ENCODE peak calls at places on chromosomes 13 and 19, in nine cellular contexts. X is transverse colon, C is uterus, Z is heart left ventricle, B is H54, N is lower leg skin, Y is stomach, A is upper lobe of left lung, Q is esophagus muscularis mucosa. U is an unnamed sample.

GRCh38 chr19:15722956-15723355 is 4.9 kb upstream of the OR10H2 start:
- DNase-seq in A (no peak), N (no peak), X (no peak), C (no peak), B (no peak), Z (no peak), Y (no peak), Q (peak), U (no peak)

GRCh38 chr19:1764293-1764683 is 11.0 kb downstream of the ONECUT3 start:
- DNase-seq in Z (no peak), X (no peak), A (no peak), B (no peak), N (no peak), Q (no peak), C (no peak), Y (no peak), U (no peak)

GRCh38 chr13:33153421-33154381 is 131.9 kb downstream of the STARD13 start:
- DNase-seq in Z (peak), C (peak), B (no peak), Y (no peak), X (peak), A (no peak), Q (no peak), N (peak), U (peak)

GRCh38 chr13:94178625-94179244 is 300.7 kb downstream of the DCT start:
- DNase-seq in X (no peak), Q (no peak), Y (no peak), Z (no peak), N (no peak), A (no peak), C (no peak), B (no peak), U (no peak)

GRCh38 chr19:33681081-33681680 is 59.4 kb downstream of the CHST8 start:
- DNase-seq in N (peak), X (no peak), Z (peak), A (no peak), B (no peak), C (no peak), Q (no peak), Y (no peak), U (no peak)

GRCh38 chr13:77988355-77988754 is 69.7 kb upstream of the EDNRB start:
- DNase-seq in Y (no peak), C (no peak), N (no peak), X (no peak), Z (no peak), B (no peak), A (no peak), Q (no peak), U (no peak)

GRCh38 chr19:43518051-43518450 is 8.9 kb downstream of the ETHE1 start:
- DNase-seq in Q (no peak), B (no peak), Z (no peak), X (no peak), Y (no peak), N (no peak), C (no peak), A (no peak), U (no peak)

GRCh38 chr19:7953576-7953975 is 10.1 kb upstream of the TIMM44 start:
- DNase-seq in N (no peak), C (no peak), A (no peak), X (no peak), Y (no peak), Z (no peak), Q (no peak), B (no peak), U (no peak)

GRCh38 chr19:55519461-55520311 is 17.2 kb downstream of the SBK2 start:
- DNase-seq in Q (no peak), C (no peak), Y (no peak), N (no peak), X (no peak), B (peak), A (no peak), Z (no peak), U (no peak)

GRCh38 chr13:41458187-41458938 is 1.0 kb downstream of the RGCC start:
- DNase-seq in Z (peak), X (peak), C (no peak), A (peak), Y (peak), Q (no peak), B (no peak), N (no peak), U (no peak)

GRCh38 chr13:51785592-51786424 is 18.2 kb downstream of the DHRS12 start:
- DNase-seq in X (no peak), Y (peak), Z (no peak), B (no peak), Q (no peak), A (peak), N (no peak), C (peak), U (no peak)

GRCh38 chr19:17305211-17305516 is 508 bp upstream of the MRPL34 start:
- DNase-seq in Z (no peak), A (no peak), Y (no peak), X (no peak), N (no peak), B (no peak), Q (no peak), C (no peak), U (no peak)

GRCh38 chr19:17303940-17304267 is 679 bp upstream of the ABHD8 start:
- DNase-seq in A (peak), Q (no peak), X (no peak), B (no peak), Y (no peak), Z (no peak), C (peak), N (no peak), U (no peak)

GRCh38 chr19:17304386-17305047 is 1.2 kb upstream of the MRPL34 start:
- DNase-seq in A (peak), B (no peak), X (no peak), N (no peak), Y (no peak), Q (no peak), Z (no peak), C (peak), U (no peak)

GRCh38 chr19:17306285-17306714 is 628 bp downstream of the MRPL34 start:
- DNase-seq in N (no peak), B (no peak), X (no peak), Z (no peak), C (no peak), A (no peak), Y (no peak), Q (no peak), U (no peak)

DNA sequence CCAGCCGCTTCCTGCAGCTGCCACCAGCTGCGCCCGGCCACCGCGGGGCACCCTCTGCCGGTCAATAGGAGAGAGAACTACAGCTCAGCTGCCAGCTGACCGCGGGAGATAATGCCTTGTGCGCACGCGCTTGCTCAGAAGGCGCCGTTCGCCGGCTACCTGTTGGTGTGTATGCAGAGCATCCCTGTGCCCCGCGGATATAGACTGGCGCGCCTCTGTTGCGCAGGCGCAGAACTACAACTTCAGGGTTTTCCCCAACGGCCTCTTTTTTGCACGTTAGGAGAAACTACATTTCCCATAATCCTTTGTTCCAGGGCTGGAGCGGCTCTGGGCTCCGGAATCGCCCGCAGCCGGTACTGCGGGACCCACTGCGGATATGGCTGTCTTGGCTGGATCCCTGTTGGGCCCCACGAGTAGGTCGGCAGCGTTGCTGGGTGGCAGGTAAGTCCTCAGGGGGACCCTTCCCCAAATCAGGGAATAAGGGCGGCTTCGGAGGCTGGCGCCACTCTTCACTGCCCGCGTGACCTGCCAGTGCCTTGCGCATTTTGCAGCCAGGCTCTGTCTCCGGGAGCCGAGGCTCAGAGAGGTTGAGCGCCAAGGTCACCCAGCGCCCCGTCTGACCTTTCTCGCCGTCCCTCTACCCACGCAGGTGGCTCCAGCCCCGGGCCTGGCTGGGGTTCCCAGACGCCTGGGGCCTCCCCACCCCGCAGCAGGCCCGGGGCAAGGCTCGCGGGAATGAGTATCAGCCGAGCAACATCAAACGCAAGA is at the start of gene MRPL34:
- DNase-seq in Y (peak), N (peak), C (peak), B (peak), X (peak), Q (peak), Z (peak), A (peak), U (peak)
- TF ChIP-seq POLR2A in Y (no peak), N (no peak), C (peak), B (peak), X (peak), Q (no peak), Z (no peak), A (peak), U (peak)

GRCh38 chr19:47430041-47430802 is 10.9 kb upstream of the MEIS3 start:
- DNase-seq in N (no peak), A (peak), X (peak), Y (peak), Q (no peak), Z (peak), C (no peak), B (no peak), U (peak)

GRCh38 chr19:47423203-47423882 is 4.0 kb upstream of the MEIS3 start:
- DNase-seq in X (no peak), Z (no peak), C (no peak), Q (no peak), B (no peak), Y (no peak), A (no peak), N (no peak), U (no peak)

GRCh38 chr19:47428177-47428894 is 9.0 kb upstream of the MEIS3 start:
- DNase-seq in Y (peak), C (peak), X (peak), N (peak), Z (peak), A (peak), Q (peak), B (peak), U (peak)

GRCh38 chr19:47429140-47429793 is 9.9 kb upstream of the MEIS3 start:
- DNase-seq in Y (no peak), N (no peak), X (no peak), B (no peak), A (no peak), Z (no peak), Q (no peak), C (no peak), U (no peak)

DNA sequence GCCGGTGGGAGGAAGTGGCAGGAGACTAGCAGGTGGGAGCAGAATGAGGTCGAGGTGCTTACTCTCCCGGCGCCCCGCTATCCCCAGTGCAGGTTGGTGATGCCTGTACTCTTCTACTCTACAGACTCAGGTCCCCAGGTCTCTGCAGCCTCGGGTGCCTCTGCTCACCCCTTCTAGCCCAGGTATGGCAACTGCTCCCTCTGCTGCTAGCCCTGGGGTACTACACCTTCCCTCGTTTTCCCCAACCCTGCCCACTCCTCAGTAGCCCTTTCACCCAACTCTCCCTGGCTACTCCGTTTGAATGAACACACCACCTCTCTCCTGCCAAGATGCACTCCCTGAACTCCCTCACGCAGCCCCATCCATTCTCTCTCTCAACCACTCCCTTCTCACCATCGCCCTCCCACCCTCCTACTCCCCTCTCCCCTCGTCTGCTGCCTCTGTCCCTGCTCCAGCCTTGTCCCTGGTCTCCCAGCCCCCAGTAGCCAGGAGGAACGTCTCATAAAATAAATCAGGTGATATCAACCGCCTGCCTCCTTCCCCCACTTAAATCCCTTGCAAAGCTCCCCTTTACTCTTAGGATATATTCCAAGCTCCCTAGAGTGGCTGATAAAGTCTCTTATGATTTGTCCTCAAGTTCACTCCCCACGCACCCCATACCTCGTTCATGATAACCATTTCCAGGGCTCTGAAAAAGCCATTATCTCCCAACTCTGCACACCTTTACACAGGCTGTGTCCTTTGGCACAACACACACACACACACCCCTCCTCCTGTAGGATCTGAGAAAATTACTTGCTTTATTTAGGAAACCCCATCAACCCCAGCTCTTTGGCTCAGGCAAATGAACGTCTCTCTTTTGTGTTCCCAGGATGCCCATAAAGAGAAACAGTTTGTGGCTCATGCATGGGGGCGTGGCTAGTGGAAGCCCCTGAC is 8.2 kb upstream of the MEIS3 start:
- DNase-seq in A (peak), Y (peak), Z (no peak), Q (no peak), C (peak), N (peak), B (peak), X (peak), U (peak)
- TF ChIP-seq POLR2A in A (no peak), Y (no peak), Z (no peak), Q (no peak), C (peak), N (no peak), B (no peak), X (no peak), U (no peak)

DNA sequence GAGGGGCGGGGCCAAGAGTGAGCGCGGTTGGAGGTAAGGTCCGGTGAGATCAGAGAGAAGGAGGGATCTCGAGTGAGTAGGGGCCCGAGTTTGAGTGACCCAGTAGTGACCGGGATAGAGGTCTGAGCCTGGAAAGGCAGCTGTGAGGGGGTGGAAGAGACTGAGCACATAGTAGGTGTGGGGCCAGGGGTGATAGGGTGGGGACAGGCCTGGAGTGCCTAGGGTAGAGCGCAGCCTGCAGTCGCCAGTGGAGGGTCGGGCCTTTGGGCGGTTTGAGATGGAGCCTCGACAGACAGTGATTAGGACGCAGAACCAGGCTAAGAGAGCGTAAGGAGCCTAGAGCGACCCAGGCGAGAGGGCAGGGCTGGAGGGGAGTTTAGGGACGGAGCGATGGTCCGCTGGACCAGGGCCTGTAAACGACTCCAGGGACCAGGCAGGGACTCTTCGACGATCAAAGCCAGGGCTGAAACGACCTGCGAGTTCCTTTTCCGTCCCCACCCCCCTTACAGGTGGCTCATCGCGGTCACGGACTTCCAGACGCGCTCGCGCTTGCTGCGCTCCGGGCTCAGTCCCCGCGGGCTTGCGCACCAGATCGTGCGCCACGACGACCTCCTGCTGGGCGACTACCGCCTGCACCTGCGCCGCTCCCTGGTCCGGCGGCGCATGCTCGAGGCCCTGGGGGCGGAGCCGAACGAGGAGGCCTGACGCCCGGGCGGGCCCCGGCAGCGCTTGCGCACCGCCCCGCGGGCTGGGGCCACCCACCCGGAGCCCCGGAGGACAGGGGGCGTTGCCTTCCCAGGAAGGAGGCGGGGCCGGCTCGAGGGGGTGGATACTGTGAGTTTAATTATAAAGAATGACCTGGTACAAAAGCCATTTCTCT is 9.4 kb downstream of the C19orf81 start:
- DNase-seq in Z (peak), C (peak), N (peak), Y (peak), X (peak), A (peak), B (peak), Q (no peak), U (peak)
- TF ChIP-seq POLR2A in Z (no peak), C (peak), N (no peak), Y (no peak), X (no peak), A (no peak), B (peak), Q (no peak), U (peak)

DNA sequence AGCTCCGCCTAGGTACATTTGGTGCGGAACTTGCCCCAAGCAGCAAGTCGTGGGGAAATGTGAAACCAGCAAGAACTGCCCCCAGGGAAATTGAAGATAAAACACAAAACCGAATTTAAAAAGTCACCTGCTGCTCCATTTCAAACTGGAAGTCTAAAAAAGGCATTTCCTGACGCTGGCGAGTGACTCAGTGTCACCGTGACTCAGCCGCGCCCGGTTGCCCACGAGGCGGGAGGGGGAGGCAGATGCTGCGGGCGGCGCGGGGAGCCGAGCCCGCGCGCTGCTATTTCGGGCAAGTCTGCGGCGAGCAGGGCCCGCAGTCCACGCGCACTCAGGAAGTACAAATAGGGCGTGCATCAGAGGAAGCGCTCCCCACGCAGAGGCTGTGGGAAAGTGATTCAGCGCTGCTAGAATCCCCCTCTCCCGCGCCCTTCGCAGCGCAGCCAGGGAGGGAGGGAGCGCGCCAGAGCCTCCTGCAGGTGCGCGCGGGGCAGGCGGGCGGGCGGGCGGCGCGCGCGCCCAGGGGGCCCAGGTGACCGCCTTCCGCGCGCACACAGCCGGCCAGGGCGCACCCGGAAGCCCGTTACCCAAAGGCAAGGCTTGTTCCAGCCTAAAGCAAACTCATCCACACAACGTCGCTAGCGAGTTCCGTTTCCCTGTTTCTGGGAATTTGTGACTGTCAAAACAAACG is 168.8 kb downstream of the COL4A1 start:
- DNase-seq in Z (peak), X (peak), N (peak), C (peak), A (peak), Q (peak), Y (peak), B (peak), U (peak)
- TF ChIP-seq POLR2A in Z (no peak), X (no peak), N (no peak), C (peak), A (no peak), Q (no peak), Y (no peak), B (no peak), U (peak)

GRCh38 chr19:5904302-5905071 is at the start of gene VMAC:
- DNase-seq in X (peak), C (peak), N (peak), A (peak), Z (peak), B (peak), Y (peak), Q (peak), U (peak)
- TF ChIP-seq POLR2A in X (peak), C (peak), N (no peak), A (peak), Z (no peak), B (peak), Y (no peak), Q (no peak), U (peak)

GRCh38 chr19:4518345-4519171 is at the start of gene PLIN4:
- DNase-seq in Y (peak), Z (peak), B (peak), N (no peak), A (no peak), C (peak), X (peak), Q (no peak), U (no peak)
- TF ChIP-seq POLR2A in Y (no peak), Z (peak), B (no peak), N (no peak), A (no peak), C (peak), X (peak), Q (peak), U (no peak)

DNA sequence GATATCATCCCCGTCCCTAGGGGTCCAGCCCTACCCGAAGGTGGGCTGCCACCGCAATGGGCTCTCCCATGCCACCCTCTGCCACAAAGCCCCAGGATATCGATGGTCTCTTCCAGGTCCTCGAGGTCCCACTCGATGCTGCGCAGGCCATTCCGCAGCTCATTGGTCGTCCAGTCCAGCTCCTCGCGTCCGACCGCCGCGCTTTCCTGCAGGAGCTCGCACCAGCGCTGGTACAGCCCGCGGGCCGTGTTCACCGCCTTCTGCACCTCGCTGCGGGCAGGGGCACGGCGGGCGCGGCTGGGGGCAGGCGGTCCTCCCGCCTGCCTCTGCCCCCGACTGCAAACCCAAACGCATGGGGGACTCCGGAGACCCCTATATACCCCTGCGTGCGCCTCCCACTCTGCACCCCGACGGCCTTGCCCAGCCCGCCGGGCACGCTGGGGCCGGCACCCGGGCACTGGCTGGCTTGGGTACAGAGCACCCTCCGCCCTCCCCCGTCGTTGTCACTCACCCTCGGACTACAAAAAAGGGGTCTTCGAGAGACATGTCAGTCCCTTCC is 468 bp downstream of the STX10 start:
- DNase-seq in N (peak), Y (peak), B (peak), A (peak), Z (peak), Q (no peak), X (peak), C (peak), U (peak)
- TF ChIP-seq POLR2A in N (no peak), Y (no peak), B (peak), A (no peak), Z (no peak), Q (no peak), X (no peak), C (no peak), U (no peak)